ENCODE peak calls at places on chromosomes 4 and X, in six cellular contexts. P is fibroblast of mammary gland; I is heart right ventricle; A is activated T-cell treated with anti-CD3 and anti-CD28 coated beads, Interleukin-2, amount 50 U/mL, for 72 hours; C is GM23248; V is uterus. L is an unnamed sample.
A peak's percentile ranks its signal among the peaks of the same experiment; 100 is the strongest.

GRCh38 chrX:108122748-108123147 is 31.2 kb downstream of the ATG4A start:
- DNase-seq in I (no peak), P (peak; percentile 45), A (no peak), V (no peak), C (peak; percentile 12), L (peak; percentile 54)

GRCh38 chrX:153476628-153477027 is 6.3 kb upstream of the HAUS7 start:
- DNase-seq in A (no peak), C (peak; percentile 39), I (peak; percentile 43), P (peak; percentile 37), V (peak; percentile 67), L (no peak)

GRCh38 chr4:102344520-102344954 is 745 bp downstream of the SLC39A8 start:
- DNase-seq in P (peak; percentile 38), V (peak; percentile 48), A (peak; percentile 84), C (peak; percentile 75), I (peak; percentile 58), L (peak; percentile 43)

GRCh38 chr4:170242471-170242870 is 152.7 kb upstream of the AADAT start:
- DNase-seq in I (no peak), C (peak; percentile 0), A (no peak), P (no peak), V (no peak), L (no peak)

GRCh38 chr4:155889036-155889793 is 14.3 kb upstream of the TDO2 start:
- DNase-seq in A (no peak), P (peak; percentile 96), V (no peak), I (no peak), C (peak; percentile 92), L (peak; percentile 99)

GRCh38 chr4:156829194-156829593 is 142.4 kb downstream of the PDGFC start:
- DNase-seq in P (peak; percentile 52), A (no peak), C (peak; percentile 75), V (peak; percentile 21), I (no peak), L (no peak)

GRCh38 chr4:190014771-190015537 is 12.1 kb downstream of the FRG2 start:
- DNase-seq in P (no peak), C (peak; percentile 68), I (no peak), A (peak; percentile 30), V (no peak), L (no peak)

GRCh38 chr4:118790544-118790943 is 45.4 kb downstream of the SEC24D start:
- DNase-seq in P (no peak), I (no peak), A (no peak), C (no peak), V (no peak), L (no peak)

GRCh38 chrX:79080131-79080530 is 64.4 kb upstream of the GPR174 start:
- DNase-seq in A (no peak), V (no peak), C (peak; percentile 14), P (peak; percentile 23), I (no peak), L (peak; percentile 13)

GRCh38 chr4:7941111-7942018 is 1.7 kb upstream of the AFAP1 start:
- DNase-seq in V (peak; percentile 15), I (no peak), P (peak; percentile 43), C (peak; percentile 36), A (no peak), L (peak; percentile 31)

GRCh38 chr4:8315343-8316250 is 46.0 kb downstream of the HTRA3 start:
- DNase-seq in A (no peak), I (no peak), V (peak; percentile 67), P (peak; percentile 75), C (peak; percentile 91), L (peak; percentile 92)

GRCh38 chrX:103864886-103865534 is 33.0 kb upstream of the RAB9B start:
- DNase-seq in A (no peak), C (peak; percentile 13), V (no peak), I (no peak), P (no peak), L (peak; percentile 77)

GRCh38 chr4:147015531-147015930 is 69.9 kb upstream of the TTC29 start:
- DNase-seq in A (no peak), V (no peak), I (no peak), C (no peak), P (peak; percentile 17), L (no peak)

GRCh38 chr4:182825786-182826185 is 91.4 kb downstream of the DCTD start:
- DNase-seq in P (no peak), C (no peak), A (no peak), V (no peak), I (no peak), L (no peak)

GRCh38 chr4:106032851-106033286 is 137.6 kb downstream of the NPNT start:
- DNase-seq in C (peak; percentile 69), I (no peak), P (peak; percentile 63), A (no peak), V (no peak), L (peak; percentile 87)

GRCh38 chrX:132483951-132484350 is 4.9 kb downstream of the MBNL3 start:
- DNase-seq in P (no peak), V (no peak), A (no peak), I (no peak), C (no peak), L (no peak)

GRCh38 chr4:123209436-123209835 is 187.2 kb upstream of the SPRY1 start:
- DNase-seq in C (no peak), V (no peak), I (no peak), P (no peak), A (no peak), L (no peak)

GRCh38 chr4:7156273-7157139 is 35.8 kb upstream of the SORCS2 start:
- DNase-seq in C (peak; percentile 22), P (peak; percentile 27), A (no peak), I (no peak), V (peak; percentile 72), L (no peak)

GRCh38 chr4:65724973-65725372 is 54.7 kb upstream of the EPHA5 start:
- DNase-seq in V (no peak), C (no peak), I (no peak), P (no peak), A (no peak), L (no peak)

GRCh38 chrX:30690330-30690729 is 37.1 kb downstream of the GK start:
- DNase-seq in I (no peak), C (peak; percentile 7), A (no peak), V (no peak), P (no peak), L (no peak)

GRCh38 chrX:153445106-153445855 is 575 bp downstream of the TREX2 start:
- DNase-seq in C (no peak), I (no peak), V (no peak), P (no peak), A (no peak), L (no peak)

GRCh38 chr4:31383767-31384166 is 663.6 kb downstream of the PCDH7 start:
- DNase-seq in C (no peak), P (no peak), I (no peak), V (no peak), A (no peak), L (no peak)

GRCh38 chr4:168408620-168409019 is 71.7 kb downstream of the DDX60L start:
- DNase-seq in P (peak; percentile 98), I (no peak), V (peak; percentile 68), A (no peak), C (peak; percentile 94), L (peak; percentile 93)

GRCh38 chrX:136523770-136524169 is 8.2 kb upstream of the VGLL1 start:
- DNase-seq in I (no peak), C (no peak), P (no peak), V (no peak), A (no peak), L (no peak)

L was measured in renal cortical epithelial cell.